ENCODE peak calls at places on chromosomes 2 and 18, in nine cellular contexts. E is GM23338, Y is stomach, U is spleen, N is breast epithelium, B is HL-60, Q is sigmoid colon, L is prostate gland, P is SK-N-SH. D is an unnamed sample.

GRCh38 chr2:69020496-69020895 is 7.5 kb downstream of the ANTXR1 start:
- DNase-seq in P (no peak), Q (no peak), E (no peak), U (no peak), N (no peak), Y (no peak), L (no peak), B (no peak), D (no peak)

GRCh38 chr2:209388416-209389037 is 35.3 kb upstream of the MAP2 start:
- DNase-seq in L (no peak), N (no peak), Q (no peak), E (no peak), P (no peak), Y (no peak), U (no peak), B (no peak), D (no peak)

GRCh38 chr2:124476291-124476690 is 451.2 kb downstream of the CNTNAP5 start:
- DNase-seq in L (no peak), E (no peak), Y (no peak), Q (no peak), N (no peak), P (no peak), U (no peak), B (no peak), D (no peak)

GRCh38 chr2:105498281-105498846 is 99.5 kb upstream of the FHL2 start:
- DNase-seq in N (no peak), B (no peak), E (no peak), U (no peak), L (no peak), P (no peak), Q (no peak), Y (no peak), D (no peak)

GRCh38 chr2:148207111-148207510 is 186.2 kb downstream of the MBD5 start:
- DNase-seq in E (no peak), U (no peak), B (no peak), Q (no peak), L (no peak), N (no peak), P (no peak), Y (no peak), D (no peak)

GRCh38 chr2:67923696-67924095 is 139.1 kb downstream of the C1D start:
- DNase-seq in E (no peak), N (no peak), U (no peak), B (no peak), Q (no peak), Y (no peak), P (no peak), L (no peak), D (no peak)

GRCh38 chr2:6526093-6526824 is 339.4 kb downstream of the CMPK2 start:
- DNase-seq in Q (no peak), E (peak; percentile 90), N (no peak), P (peak; percentile 57), B (no peak), Y (peak; percentile 27), U (no peak), L (no peak), D (peak; percentile 13)

GRCh38 chr2:236882074-236882473 is 203.6 kb upstream of the COPS8 start:
- DNase-seq in B (no peak), Q (no peak), P (no peak), U (no peak), E (no peak), N (no peak), Y (no peak), L (no peak), D (no peak)

GRCh38 chr18:59963229-59963628 is 63.4 kb downstream of the PMAIP1 start:
- DNase-seq in B (no peak), Y (no peak), P (no peak), Q (no peak), U (no peak), L (no peak), E (no peak), N (no peak), D (no peak)

GRCh38 chr2:239789711-239790110 is 235.4 kb downstream of the NDUFA10 start:
- DNase-seq in B (no peak), L (no peak), Y (no peak), E (no peak), P (no peak), Q (peak; percentile 40), N (peak; percentile 34), U (peak; percentile 45), D (no peak)

GRCh38 chr2:106192752-106193490 is 1.2 kb downstream of the UXS1 start:
- DNase-seq in Y (no peak), E (peak; percentile 48), U (no peak), P (peak; percentile 49), Q (no peak), N (no peak), B (peak; percentile 79), L (no peak), D (peak; percentile 18)

GRCh38 chr2:117834992-117835391 is 20.5 kb downstream of the DDX18 start:
- DNase-seq in P (peak; percentile 50), Q (no peak), B (no peak), U (no peak), N (no peak), Y (no peak), E (no peak), L (no peak), D (no peak)

GRCh38 chr18:45738660-45739059 is 14.7 kb downstream of the SLC14A1 start:
- DNase-seq in N (no peak), E (peak; percentile 32), Y (no peak), L (no peak), Q (no peak), P (no peak), U (no peak), B (no peak), D (no peak)

GRCh38 chr2:171042253-171042969 is 113.4 kb downstream of the GORASP2 start:
- DNase-seq in E (no peak), Q (no peak), Y (no peak), P (no peak), L (no peak), U (no peak), N (no peak), B (no peak), D (no peak)

DNA sequence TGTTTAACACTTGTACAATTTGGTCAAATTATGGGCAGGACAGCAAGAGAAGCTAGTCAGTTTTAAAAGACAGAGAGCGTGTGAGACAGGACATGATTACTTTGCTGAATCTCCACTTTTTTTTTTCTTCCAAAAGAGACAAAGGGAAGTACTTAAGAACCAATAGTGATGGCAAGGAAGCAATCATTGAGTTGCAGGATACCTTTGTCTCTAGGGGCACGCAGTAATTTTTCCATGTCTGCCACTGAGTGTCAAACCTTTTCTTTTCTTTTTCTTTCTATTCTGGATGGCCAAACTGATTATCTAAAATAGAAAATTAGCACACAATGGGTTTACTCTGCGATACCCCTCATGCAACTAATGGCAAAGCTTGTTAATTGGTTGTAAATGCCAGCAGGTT is 533.0 kb downstream of the PLCL1 start:
- DNase-seq in U (no peak), E (peak; percentile 43), N (no peak), B (no peak), L (no peak), P (no peak), Y (no peak), Q (no peak), D (no peak)
- TF ChIP-seq POLR2AphosphoS5 in U (no peak), E (no peak), N (no peak), B (no peak), L (no peak), P (no peak), Y (no peak), Q (no peak), D (no peak)

GRCh38 chr2:17538844-17539554 is 1.5 kb upstream of the VSNL1 start:
- DNase-seq in Y (peak; percentile 78), E (peak; percentile 81), N (peak; percentile 56), U (no peak), Q (peak; percentile 77), B (no peak), L (peak; percentile 80), P (peak; percentile 87), D (peak; percentile 54)
- TF ChIP-seq POLR2AphosphoS5 in Y (no peak), E (peak; percentile 65), N (peak; percentile 55), U (peak; percentile 56), Q (no peak), B (no peak), L (peak; percentile 32), P (no peak), D (peak; percentile 77)

DNA sequence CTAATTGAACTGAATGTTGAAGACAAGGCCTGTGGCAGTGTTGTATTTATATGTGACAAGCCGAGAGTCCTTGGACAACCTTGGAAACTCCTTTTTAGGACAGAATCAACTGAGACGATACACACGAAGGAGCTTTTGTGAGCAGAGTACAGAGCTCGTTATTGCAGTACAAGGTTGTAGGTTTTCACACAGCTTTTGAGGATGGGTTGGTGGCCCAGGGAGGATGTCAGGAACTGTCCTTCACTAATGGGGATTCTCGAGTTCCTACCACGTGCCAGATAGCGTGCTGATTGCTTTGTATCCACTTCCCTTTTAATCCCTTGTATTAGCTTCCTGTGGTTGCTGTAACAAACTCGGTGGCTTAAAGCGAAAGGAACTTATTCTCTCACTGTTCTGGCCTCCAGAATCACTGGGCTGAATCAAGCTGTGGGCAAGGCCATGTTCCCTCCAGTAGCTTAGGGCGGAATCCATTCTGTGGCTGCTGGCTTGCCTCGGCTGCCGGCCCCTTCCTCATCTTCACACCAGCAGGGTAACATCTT is 20.2 kb downstream of the INPP4A start:
- DNase-seq in L (no peak), Y (no peak), E (no peak), P (no peak), U (no peak), N (no peak), Q (peak; percentile 61), B (peak; percentile 95), D (no peak)
- TF ChIP-seq POLR2AphosphoS5 in L (no peak), Y (no peak), E (no peak), P (no peak), U (peak; percentile 56), N (no peak), Q (no peak), B (peak; percentile 68), D (no peak)

GRCh38 chr2:207163815-207164747 is 1.7 kb downstream of the KLF7 start:
- DNase-seq in Q (peak; percentile 85), E (peak; percentile 25), L (peak; percentile 64), U (peak; percentile 84), P (no peak), B (peak; percentile 41), Y (peak; percentile 44), N (no peak), D (no peak)
- TF ChIP-seq POLR2AphosphoS5 in Q (peak; percentile 78), E (peak; percentile 19), L (peak; percentile 26), U (peak; percentile 74), P (peak; percentile 6), B (no peak), Y (peak; percentile 19), N (no peak), D (no peak)

DNA sequence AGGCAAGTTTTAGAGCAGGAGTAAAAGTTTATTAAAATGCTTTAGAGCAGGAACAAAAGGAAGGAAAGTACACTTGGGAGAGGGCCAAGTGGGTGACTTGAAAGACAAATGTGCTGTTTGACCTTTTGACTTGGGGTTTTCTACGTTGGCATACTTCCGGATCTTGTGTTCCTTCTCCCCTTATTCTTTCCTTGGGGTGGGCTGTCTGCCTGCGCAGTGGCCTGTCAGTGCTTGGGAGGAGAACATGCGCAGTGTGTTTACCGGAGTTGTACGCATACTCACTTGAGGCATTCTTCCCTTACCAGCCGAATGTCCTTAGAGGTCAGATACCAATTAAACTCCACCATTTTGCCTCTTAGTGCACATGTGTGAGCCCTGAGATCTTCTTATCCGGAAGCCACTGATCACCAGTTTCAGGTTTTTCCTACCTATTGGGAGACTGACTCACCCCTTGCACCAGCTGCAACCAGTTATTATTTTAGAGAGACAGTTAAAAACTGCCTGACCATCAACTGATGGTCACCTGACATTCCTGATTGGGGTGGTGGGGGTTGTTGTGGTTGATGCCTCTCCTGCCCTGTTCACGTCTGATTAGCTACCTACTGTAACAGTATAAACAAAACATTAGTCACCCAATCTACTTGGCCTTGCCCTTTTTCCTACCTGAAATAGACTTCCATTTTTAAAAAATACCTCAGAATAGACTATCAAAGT is 67.5 kb downstream of the NYAP2 start:
- DNase-seq in P (no peak), Q (no peak), E (no peak), B (peak; percentile 2), L (no peak), U (no peak), Y (no peak), N (no peak), D (no peak)
- TF ChIP-seq POLR2AphosphoS5 in P (no peak), Q (no peak), E (no peak), B (no peak), L (no peak), U (no peak), Y (no peak), N (no peak), D (no peak)

D was measured in HCT116.